ENCODE peak calls at places on chromosomes 2 and 18, in seven cellular contexts. N, O, L, U, E, C and T are unnamed samples.

GRCh38 chr2:30127016-30127893 is 19.6 kb upstream of the YPEL5 start:
- DNase-seq in N (no peak), O (peak), L (no peak), U (peak), E (peak), C (no peak), T (no peak)

GRCh38 chr2:28342081-28342967 is 50.3 kb upstream of the FOSL2 start:
- DNase-seq in N (peak), O (peak), L (peak), U (no peak), E (peak), C (peak), T (no peak)

GRCh38 chr18:73366713-73367112 is 498.9 kb upstream of the NETO1 start:
- DNase-seq in N (peak), O (no peak), L (no peak), U (no peak), E (peak), C (no peak), T (no peak)

GRCh38 chr2:217573565-217573964 is 429.2 kb downstream of the TNS1 start:
- DNase-seq in N (peak), O (peak), L (no peak), U (peak), E (peak), C (peak), T (peak)

GRCh38 chr2:10523406-10524189 is 75.5 kb upstream of the ODC1 start:
- DNase-seq in N (no peak), O (no peak), L (no peak), U (no peak), E (no peak), C (no peak), T (no peak)

GRCh38 chr2:165793161-165793778 is 777 bp downstream of the GALNT3 start:
- DNase-seq in N (no peak), O (peak), L (peak), U (peak), E (peak), C (peak), T (no peak)

GRCh38 chr2:236454076-236454475 is 115.5 kb upstream of the ACKR3 start:
- DNase-seq in N (no peak), O (no peak), L (no peak), U (no peak), E (no peak), C (no peak), T (no peak)

GRCh38 chr2:177253704-177254103 is 10.8 kb downstream of the NFE2L2 start:
- DNase-seq in N (no peak), O (no peak), L (no peak), U (no peak), E (no peak), C (no peak), T (no peak)

GRCh38 chr2:150222317-150222716 is 265.1 kb downstream of the RND3 start:
- DNase-seq in N (no peak), O (no peak), L (no peak), U (no peak), E (no peak), C (no peak), T (no peak)

GRCh38 chr18:13254971-13255927 is 36.7 kb downstream of the LDLRAD4 start:
- DNase-seq in N (no peak), O (no peak), L (no peak), U (no peak), E (no peak), C (no peak), T (no peak)

GRCh38 chr18:63454497-63454896 is 22.3 kb upstream of the SERPINB5 start:
- DNase-seq in N (no peak), O (no peak), L (no peak), U (peak), E (no peak), C (no peak), T (no peak)

DNA sequence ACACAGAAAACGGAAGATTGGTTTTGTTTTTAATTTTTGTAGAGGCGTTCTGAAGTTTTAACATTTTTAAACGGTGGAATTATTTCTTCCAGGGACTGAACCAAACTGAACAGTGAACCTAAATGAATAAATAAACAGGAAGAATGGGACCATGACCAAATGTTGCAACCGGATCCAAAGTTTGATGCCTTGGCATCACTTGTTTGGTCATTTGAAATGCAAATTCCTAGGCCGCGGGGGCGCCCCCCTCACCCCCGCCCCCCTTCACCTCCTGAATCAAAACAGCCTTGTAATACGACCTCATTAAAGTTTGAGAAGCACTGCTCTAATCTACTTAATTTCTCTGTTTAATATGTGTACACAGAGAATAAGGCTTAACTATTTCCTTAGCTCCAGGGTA is 5.9 kb downstream of the C2orf80 start:
- DNase-seq in N (no peak), O (no peak), L (no peak), U (no peak), E (no peak), C (no peak), T (no peak)
- H3K4me3 ChIP-seq in N (no peak), O (no peak), L (no peak), U (no peak), E (no peak), C (no peak), T (no peak)

GRCh38 chr2:73027340-73027739 is 44.2 kb downstream of the SFXN5 start:
- DNase-seq in N (no peak), O (no peak), L (no peak), U (no peak), E (no peak), C (no peak), T (no peak)
- H3K4me3 ChIP-seq in N (no peak), O (no peak), L (no peak), U (no peak), E (no peak), C (no peak), T (no peak)

DNA sequence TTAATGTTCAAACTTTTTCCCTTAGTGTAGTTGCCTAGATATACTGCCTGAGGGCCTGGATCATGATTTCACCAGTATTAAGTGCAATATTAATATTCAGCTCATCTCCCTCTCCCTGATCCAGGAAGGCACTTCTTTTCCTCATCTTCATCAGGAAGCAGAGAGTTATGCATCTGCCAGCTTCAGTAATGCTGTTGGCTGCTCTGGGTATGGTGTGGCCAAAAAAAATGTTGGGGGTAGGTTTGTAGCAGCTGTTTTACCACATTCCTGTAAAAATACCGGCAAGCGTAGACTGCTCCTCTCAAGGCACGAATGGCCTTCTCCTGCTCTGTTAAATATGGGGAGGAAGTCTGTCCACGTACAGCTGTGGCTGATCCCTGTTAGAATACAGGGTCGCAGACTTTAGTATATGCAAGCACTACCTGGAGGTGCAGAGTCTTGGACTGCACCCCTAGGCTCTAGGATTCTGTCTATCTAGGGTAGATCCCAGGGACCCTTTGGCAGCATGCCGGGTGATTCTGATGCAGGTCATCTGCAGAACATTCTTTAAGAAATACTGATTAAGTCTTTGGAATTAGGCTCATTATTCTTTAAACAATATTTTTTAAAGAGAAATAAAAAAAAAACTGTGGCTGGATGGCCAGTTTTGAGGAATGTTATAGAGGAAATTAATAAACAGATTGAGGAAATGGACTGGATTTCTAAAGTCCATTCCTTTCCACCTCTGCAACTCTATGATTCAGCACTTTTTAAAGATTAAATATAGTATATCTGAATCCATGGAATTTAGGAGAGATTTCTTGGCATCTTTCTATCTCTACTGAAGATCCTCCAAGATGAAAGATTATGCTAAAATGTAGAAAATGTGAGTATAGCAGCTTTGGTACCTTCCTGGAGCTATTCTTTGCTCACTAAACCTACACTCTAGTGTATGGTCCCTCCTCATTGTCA is 21.0 kb upstream of the GLS start:
- DNase-seq in N (no peak), O (no peak), L (no peak), U (no peak), E (peak), C (no peak), T (no peak)
- H3K4me3 ChIP-seq in N (peak), O (no peak), L (no peak), U (no peak), E (peak), C (no peak), T (peak)

DNA sequence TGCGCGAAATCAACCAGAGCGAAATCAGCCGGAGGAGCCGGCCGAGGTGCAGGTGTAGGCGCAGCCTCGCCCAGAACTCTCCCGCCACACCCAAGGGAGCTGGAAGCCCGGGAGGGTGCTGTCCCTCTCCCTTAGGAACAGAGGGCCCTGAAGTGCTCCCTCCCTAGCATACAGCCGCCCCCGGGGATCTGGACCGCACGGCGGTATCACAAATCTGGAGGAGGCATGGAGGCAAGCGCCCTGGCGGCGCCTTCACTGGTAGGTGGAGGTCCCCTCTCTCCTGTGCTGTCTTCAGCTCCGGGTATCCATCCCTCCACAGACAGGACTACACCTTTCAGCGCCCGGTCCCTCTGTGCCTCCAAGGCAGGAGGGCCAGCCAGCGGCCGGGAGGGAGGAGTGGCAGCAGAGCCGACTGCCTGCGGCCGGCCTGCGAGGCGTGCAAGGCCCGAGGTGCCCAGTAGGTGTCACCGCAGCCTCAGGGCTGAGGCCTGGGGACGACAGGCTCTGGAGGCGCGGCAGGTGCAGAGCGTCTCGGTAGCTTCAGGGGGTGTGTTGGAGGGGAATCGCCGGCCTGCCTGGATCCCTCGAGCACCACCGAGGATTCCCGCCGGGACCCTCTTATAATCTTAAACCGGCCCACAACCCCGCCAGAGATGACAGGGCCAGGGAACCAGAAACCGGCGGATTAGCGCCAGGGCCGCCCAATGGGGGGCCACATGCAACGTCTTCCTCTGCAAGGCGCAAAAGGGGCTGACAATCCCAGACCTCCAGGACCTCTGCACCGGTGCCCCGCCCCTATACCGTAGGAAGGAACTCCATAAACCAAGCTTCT is 2.8 kb downstream of the IHH start:
- DNase-seq in N (no peak), O (peak), L (peak), U (peak), E (peak), C (peak), T (no peak)
- H3K4me3 ChIP-seq in N (peak), O (no peak), L (no peak), U (no peak), E (no peak), C (peak), T (peak)